ENCODE peak calls at places on chromosomes 2 and 18, in eight cellular contexts. S is endothelial cell, P is NCI-H748 treated with DMSO at 0.1 percent for 48 hours, Z is breast epithelium, E is small intestine, I is HCT116, N is left ventricle myocardium inferior, D is AG10803. A is an unnamed sample.

GRCh38 chr2:240623531-240624010 is 1.7 kb upstream of the GPR35 start:
- DNase-seq in E (no peak), I (no peak), N (peak), S (no peak), Z (no peak), P (no peak), D (no peak), A (no peak)

GRCh38 chr2:130385709-130386108 is 29.9 kb downstream of the PTPN18 start:
- DNase-seq in I (no peak), Z (no peak), E (no peak), D (no peak), P (no peak), S (no peak), N (no peak), A (no peak)

GRCh38 chr2:83022631-83023210 is 1436.4 kb downstream of the SUCLG1 start:
- DNase-seq in N (no peak), I (no peak), P (no peak), S (no peak), Z (no peak), D (peak), E (no peak), A (no peak)

GRCh38 chr18:9323750-9324445 is 10.7 kb upstream of the TWSG1 start:
- DNase-seq in N (no peak), S (no peak), D (peak), E (no peak), P (no peak), Z (no peak), I (no peak), A (no peak)

GRCh38 chr18:79507076-79507545 is 111.4 kb downstream of the NFATC1 start:
- DNase-seq in D (peak), N (peak), Z (peak), E (no peak), I (no peak), P (no peak), S (peak), A (no peak)

GRCh38 chr2:197234792-197235191 is 75.8 kb downstream of the ANKRD44 start:
- DNase-seq in E (peak), N (no peak), I (no peak), P (no peak), D (no peak), S (no peak), Z (no peak), A (no peak)

GRCh38 chr2:85712849-85713612 is 18.9 kb downstream of the GNLY start:
- DNase-seq in N (peak), E (no peak), I (no peak), S (no peak), P (no peak), D (peak), Z (no peak), A (peak)

GRCh38 chr2:241795021-241795999 is 13.7 kb upstream of the NEU4 start:
- DNase-seq in Z (no peak), I (no peak), S (no peak), D (no peak), N (peak), E (no peak), P (no peak), A (peak)

GRCh38 chr2:188773075-188773474 is 201.1 kb upstream of the COL3A1 start:
- DNase-seq in S (no peak), I (no peak), E (no peak), P (peak), Z (no peak), D (peak), N (no peak), A (no peak)

GRCh38 chr18:394997-395383 is 105.5 kb downstream of the COLEC12 start:
- DNase-seq in E (no peak), I (no peak), N (no peak), D (peak), Z (no peak), S (no peak), P (no peak), A (peak)

GRCh38 chr2:172096661-172097547 is 5.8 kb downstream of the DLX2 start:
- DNase-seq in E (no peak), D (peak), Z (no peak), S (no peak), P (peak), N (no peak), I (no peak), A (peak)

GRCh38 chr2:143475131-143475784 is 346.0 kb downstream of the ARHGAP15 start:
- DNase-seq in Z (no peak), S (no peak), N (peak), I (no peak), E (no peak), D (peak), P (no peak), A (no peak)

GRCh38 chr18:25164211-25164836 is 187.6 kb downstream of the ZNF521 start:
- DNase-seq in I (no peak), N (no peak), D (no peak), Z (no peak), S (no peak), P (no peak), E (no peak), A (no peak)

GRCh38 chr2:190791983-190792575 is 88.5 kb upstream of the GLS start:
- DNase-seq in S (no peak), D (no peak), Z (no peak), P (no peak), N (no peak), I (no peak), E (no peak), A (no peak)

GRCh38 chr18:48079885-48080284 is 149.4 kb upstream of the SMAD2 start:
- DNase-seq in I (no peak), N (no peak), D (no peak), P (no peak), E (no peak), Z (no peak), S (no peak), A (no peak)

GRCh38 chr2:86003967-86004366 is 101.7 kb downstream of the POLR1A start:
- DNase-seq in I (no peak), Z (no peak), D (no peak), S (no peak), N (no peak), E (no peak), P (no peak), A (no peak)

GRCh38 chr18:47602273-47602897 is 328.1 kb downstream of the SMAD2 start:
- DNase-seq in Z (no peak), E (no peak), I (no peak), S (no peak), N (no peak), P (no peak), D (no peak), A (no peak)